ENCODE peak calls at places on chromosomes 6 and 20, in four cellular contexts. E, H, K and U are unnamed samples.

GRCh38 chr6:41625442-41625841 is 12.8 kb upstream of the MDFI start:
- DNase-seq in H (no peak), K (no peak), E (peak; percentile 48), U (no peak)

GRCh38 chr6:112235956-112236355 is 18.4 kb downstream of the LAMA4 start:
- DNase-seq in K (no peak), H (no peak), E (peak; percentile 89), U (no peak)

GRCh38 chr6:37897321-37897720 is 77.8 kb downstream of the ZFAND3 start:
- DNase-seq in E (peak; percentile 52), H (no peak), K (no peak), U (no peak)

GRCh38 chr6:139295906-139296305 is 4.1 kb upstream of the TXLNB start:
- DNase-seq in E (no peak), H (no peak), K (no peak), U (no peak)

GRCh38 chr6:17156112-17156921 is 54.5 kb downstream of the STMND1 start:
- DNase-seq in H (peak; percentile 67), K (peak; percentile 56), E (peak; percentile 94), U (peak; percentile 45)

GRCh38 chr20:56656632-56657031 is 27.5 kb downstream of the TFAP2C start:
- DNase-seq in K (no peak), H (no peak), E (no peak), U (no peak)

GRCh38 chr6:74946961-74947360 is 258.9 kb downstream of the COL12A1 start:
- DNase-seq in H (no peak), K (no peak), E (peak; percentile 77), U (no peak)

GRCh38 chr6:48136856-48137255 is 25.9 kb upstream of the PTCHD4 start:
- DNase-seq in H (no peak), E (peak; percentile 67), K (no peak), U (no peak)

GRCh38 chr6:89237158-89237557 is 20.0 kb upstream of the GABRR1 start:
- DNase-seq in E (no peak), H (no peak), K (no peak), U (no peak)

GRCh38 chr6:149766156-149766768 is 16.7 kb downstream of the PCMT1 start:
- DNase-seq in H (no peak), E (peak; percentile 99), K (no peak), U (no peak)

GRCh38 chr20:34262488-34263288 is 21.5 kb downstream of the ASIP start:
- DNase-seq in K (no peak), E (peak; percentile 83), H (no peak), U (no peak)

GRCh38 chr6:42742116-42742894 is 3.6 kb downstream of the TBCC start:
- DNase-seq in K (no peak), E (no peak), H (no peak), U (no peak)

GRCh38 chr6:129317931-129318820 is 391.8 kb downstream of the ARHGAP18 start:
- DNase-seq in E (peak; percentile 80), H (no peak), K (no peak), U (no peak)

GRCh38 chr6:33716890-33717632 is 5.6 kb upstream of the UQCC2 start:
- DNase-seq in H (no peak), K (no peak), E (no peak), U (no peak)

GRCh38 chr6:129705212-129705611 is 4.8 kb downstream of the ARHGAP18 start:
- DNase-seq in H (no peak), K (no peak), E (no peak), U (no peak)

GRCh38 chr6:127346512-127346911 is 3.1 kb upstream of the ECHDC1 start:
- DNase-seq in K (no peak), E (no peak), H (no peak), U (no peak)

DNA sequence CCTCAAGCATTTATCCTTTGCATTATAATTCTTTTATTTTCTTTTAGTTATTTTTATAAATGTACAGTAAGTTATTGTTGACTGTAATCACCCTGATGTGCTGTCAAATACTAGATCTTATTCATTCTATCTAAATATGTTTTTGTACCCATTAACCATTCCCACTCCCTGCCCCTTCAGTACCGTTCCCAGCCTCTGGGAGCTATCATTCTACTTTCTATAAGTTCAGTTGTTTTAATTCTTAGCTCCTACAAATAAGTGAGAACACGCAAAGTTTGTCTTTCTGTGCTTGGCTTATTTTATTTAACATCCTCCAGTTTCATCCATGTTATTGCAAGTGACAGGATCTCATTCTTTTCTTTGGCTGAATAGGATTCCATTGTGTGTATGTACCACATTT is 12.5 kb upstream of the ERVFRD-1 start:
- DNase-seq in E (no peak), K (no peak), H (no peak), U (no peak)
- TF ChIP-seq CTCF in E (peak; percentile 29), K (no peak), H (no peak), U (no peak)

DNA sequence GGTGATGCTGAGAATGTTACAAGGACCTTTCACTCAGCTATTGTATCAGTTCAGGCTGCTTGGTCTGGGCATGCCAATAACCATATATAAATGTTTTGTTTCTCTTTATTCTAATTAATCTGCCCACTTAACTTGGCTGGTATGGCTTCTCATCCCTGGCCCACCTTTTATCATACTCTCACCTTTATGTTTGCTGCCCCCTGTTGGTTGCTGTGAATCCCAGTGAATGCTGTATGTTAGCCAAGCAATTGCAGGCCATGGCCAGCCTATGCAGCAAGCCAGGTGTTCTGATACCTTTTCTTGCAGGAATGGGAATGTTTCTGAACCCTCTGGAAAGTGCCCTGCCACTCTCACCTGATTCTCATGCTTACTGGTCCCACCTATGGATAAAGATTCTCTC is 54.6 kb downstream of the PCSK2 start:
- DNase-seq in H (no peak), E (peak; percentile 6), K (no peak), U (no peak)
- TF ChIP-seq CTCF in H (no peak), E (peak; percentile 18), K (peak; percentile 60), U (peak; percentile 42)

DNA sequence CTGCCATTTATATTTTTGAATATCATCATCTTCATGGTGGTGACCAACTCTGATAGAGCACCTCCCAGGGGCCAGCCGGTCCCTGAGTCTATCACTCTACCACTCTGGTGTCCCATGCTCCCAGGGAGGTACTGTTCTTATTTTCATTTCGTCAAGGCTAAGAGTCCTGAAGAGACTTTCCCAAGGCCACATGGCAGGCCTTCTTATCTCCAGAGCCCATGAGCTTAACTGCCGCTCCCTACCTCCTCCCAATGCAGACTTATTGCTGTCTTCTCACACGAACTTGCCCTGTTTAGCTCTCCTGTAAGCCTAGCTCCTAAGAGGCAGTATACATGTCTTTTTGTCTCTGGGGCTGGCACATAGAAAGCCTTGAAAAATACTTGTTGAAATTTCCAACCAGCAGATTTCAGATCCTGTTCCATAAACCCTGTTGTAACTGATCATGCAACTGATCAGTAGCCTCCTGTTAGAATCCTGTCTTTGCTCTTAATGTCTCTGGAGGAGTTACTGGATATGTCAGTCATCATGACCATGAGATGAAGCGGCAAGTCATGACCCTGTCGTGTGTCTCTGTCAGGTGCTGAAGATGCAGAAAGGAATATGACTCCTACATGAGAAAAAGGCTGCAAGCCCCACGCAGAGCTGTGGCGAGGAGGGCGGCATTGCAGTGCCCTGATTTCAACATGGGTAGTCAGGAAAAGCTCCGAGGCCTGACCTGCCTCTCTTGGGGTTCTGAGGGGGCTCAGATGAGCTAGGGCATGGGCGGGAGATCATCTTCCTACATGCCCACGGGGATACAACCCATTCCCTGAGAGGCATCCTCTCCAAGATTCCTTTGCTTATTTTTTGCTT is 60.0 kb downstream of the TTI1 start:
- DNase-seq in H (no peak), E (no peak), K (no peak), U (no peak)
- TF ChIP-seq CTCF in H (no peak), E (no peak), K (no peak), U (no peak)

DNA sequence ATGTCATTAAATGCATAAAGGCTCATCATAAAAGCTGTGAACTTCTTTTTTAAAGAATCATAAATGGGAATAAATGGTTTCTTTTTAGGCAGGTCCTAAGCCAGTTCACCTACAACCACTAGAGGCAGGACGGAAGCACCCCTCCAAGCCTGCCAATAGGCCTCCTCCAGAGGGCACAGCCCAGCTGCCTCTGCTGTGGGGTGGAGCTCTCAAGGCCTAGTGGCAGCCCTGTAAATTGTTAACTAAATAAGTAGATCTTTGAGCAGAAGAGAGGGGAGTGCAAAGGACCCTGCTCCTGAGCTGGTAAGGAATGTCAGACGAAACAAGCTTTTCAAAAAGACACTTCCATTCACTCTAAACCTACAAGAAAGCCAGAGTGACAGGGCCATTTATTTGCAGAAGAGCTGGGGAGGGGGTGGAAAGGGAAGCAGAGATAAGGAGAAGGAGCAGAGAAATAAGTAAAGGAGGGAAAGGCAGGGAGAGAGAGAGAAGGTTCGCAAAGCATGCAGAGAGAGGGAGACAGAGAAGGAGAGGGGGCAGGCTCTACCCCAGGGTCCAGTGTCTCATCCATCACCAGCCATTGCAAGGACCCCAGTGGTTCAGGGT is 18.0 kb upstream of the MAFB start:
- DNase-seq in H (no peak), E (no peak), K (no peak), U (no peak)
- TF ChIP-seq CTCF in H (no peak), E (peak; percentile 30), K (no peak), U (no peak)

GRCh38 chr6:15444881-15445280 is 199.0 kb downstream of the JARID2 start:
- DNase-seq in H (no peak), K (no peak), E (no peak), U (no peak)
- TF ChIP-seq CTCF in H (no peak), K (no peak), E (no peak), U (no peak)

GRCh38 chr6:68559716-68560115 is 75.4 kb upstream of the ADGRB3 start:
- DNase-seq in H (no peak), E (no peak), K (no peak), U (no peak)

GRCh38 chr6:68559052-68559451 is 76.0 kb upstream of the ADGRB3 start:
- DNase-seq in K (no peak), E (peak; percentile 16), H (no peak), U (no peak)
- TF ChIP-seq CTCF in K (no peak), E (no peak), H (no peak), U (no peak)

GRCh38 chr6:4280721-4281120 is 145.3 kb upstream of the ECI2 start:
- DNase-seq in E (peak; percentile 93), H (peak; percentile 54), K (no peak), U (no peak)

GRCh38 chr6:4282926-4283325 is 147.6 kb upstream of the ECI2 start:
- DNase-seq in K (no peak), H (no peak), E (no peak), U (no peak)

GRCh38 chr6:4280031-4280430 is 144.7 kb upstream of the ECI2 start:
- DNase-seq in K (no peak), E (no peak), H (no peak), U (no peak)

GRCh38 chr6:4281341-4282293 is 146.2 kb upstream of the ECI2 start:
- DNase-seq in E (peak; percentile 62), K (peak; percentile 72), H (no peak), U (peak; percentile 73)
- TF ChIP-seq CTCF in E (peak; percentile 37), K (peak; percentile 74), H (peak; percentile 16), U (peak; percentile 44)